ENCODE peak calls at places on chromosomes 4 and X, in seven cellular contexts. J is coronary artery; D is stimulated activated CD8-positive, alpha-beta memory T cell treated with anti-CD3 and anti-CD28 coated beads, Interleukin-2, amount 100 ng/mL, for 48 hours; O is retina; N is H4; K is stimulated activated CD4-positive, alpha-beta T cell treated with anti-CD3 and anti-CD28 coated beads, TNF-alpha, amount 100 ng/mL, for 4 hours; U is upper lobe of right lung. T is an unnamed sample.

GRCh38 chr4:129446074-129446473 is 350.1 kb downstream of the C4orf33 start:
- DNase-seq in U (no peak), J (no peak), D (no peak), K (no peak), O (no peak), N (peak), T (no peak)

GRCh38 chr4:101345596-101346311 is 1.6 kb downstream of the PPP3CA start:
- DNase-seq in D (peak), U (peak), K (peak), N (peak), O (peak), J (peak), T (peak)

GRCh38 chr4:77154761-77155499 is 2.1 kb upstream of the CCNG2 start:
- DNase-seq in D (no peak), J (no peak), N (no peak), O (no peak), K (no peak), U (no peak), T (no peak)

GRCh38 chrX:86806786-86807185 is 658.5 kb downstream of the DACH2 start:
- DNase-seq in D (no peak), K (no peak), N (peak), U (no peak), J (no peak), O (no peak), T (no peak)

GRCh38 chr4:170015285-170015684 is 10.9 kb downstream of the MFAP3L start:
- DNase-seq in O (no peak), K (no peak), N (no peak), D (no peak), U (no peak), J (no peak), T (no peak)

GRCh38 chr4:8775751-8776355 is 95.8 kb downstream of the HMX1 start:
- DNase-seq in U (peak), O (no peak), J (no peak), N (no peak), K (no peak), D (no peak), T (no peak)

GRCh38 chrX:150902434-150903109 is 4.1 kb upstream of the CD99L2 start:
- DNase-seq in D (no peak), K (no peak), J (no peak), U (no peak), O (peak), N (no peak), T (no peak)

GRCh38 chr4:59973496-59973895 is 1226.6 kb upstream of the ADGRL3 start:
- DNase-seq in N (peak), D (no peak), K (no peak), U (no peak), O (no peak), J (no peak), T (no peak)

GRCh38 chr4:103011378-103012025 is 8.0 kb downstream of the SLC9B1 start:
- DNase-seq in D (no peak), K (no peak), N (peak), O (no peak), U (peak), J (no peak), T (no peak)

T was measured in osteocyte.